ENCODE peak calls at places on chromosome 5, in eight cellular contexts. One of them, this sample, is unnamed.

GRCh38 chr5:147645172-147645571 is 135.3 kb upstream of the DPYSL3 start:
- DNase-seq in brain microvascular endothelial cell: no peak
- DNase-seq in fibroblast of the aortic adventitia: no peak
- DNase-seq in transverse colon: no peak
- DNase-seq in esophagus squamous epithelium: no peak
- DNase-seq in CD8-positive, alpha-beta T cell: no peak
- DNase-seq in IMR-90: no peak
- DNase-seq in psoas muscle: no peak
- DNase-seq in this sample: no peak

GRCh38 chr5:149857499-149857898 is 87.1 kb downstream of the PDE6A start:
- DNase-seq in brain microvascular endothelial cell: peak
- DNase-seq in fibroblast of the aortic adventitia: no peak
- DNase-seq in transverse colon: peak
- DNase-seq in esophagus squamous epithelium: no peak
- DNase-seq in CD8-positive, alpha-beta T cell: no peak
- DNase-seq in IMR-90: no peak
- DNase-seq in psoas muscle: peak
- DNase-seq in this sample: no peak

GRCh38 chr5:40906351-40906751 is 2.9 kb upstream of the C7 start:
- DNase-seq in brain microvascular endothelial cell: no peak
- DNase-seq in fibroblast of the aortic adventitia: peak
- DNase-seq in transverse colon: no peak
- DNase-seq in esophagus squamous epithelium: no peak
- DNase-seq in CD8-positive, alpha-beta T cell: no peak
- DNase-seq in IMR-90: peak
- DNase-seq in psoas muscle: no peak
- DNase-seq in this sample: no peak

GRCh38 chr5:81819556-81820314 is 68.8 kb upstream of the SSBP2 start:
- DNase-seq in brain microvascular endothelial cell: peak
- DNase-seq in fibroblast of the aortic adventitia: peak
- DNase-seq in transverse colon: no peak
- DNase-seq in esophagus squamous epithelium: no peak
- DNase-seq in CD8-positive, alpha-beta T cell: no peak
- DNase-seq in IMR-90: peak
- DNase-seq in psoas muscle: no peak
- DNase-seq in this sample: no peak

GRCh38 chr5:69007086-69007672 is 86.6 kb upstream of the SLC30A5 start:
- DNase-seq in brain microvascular endothelial cell: no peak
- DNase-seq in fibroblast of the aortic adventitia: peak
- DNase-seq in transverse colon: no peak
- DNase-seq in esophagus squamous epithelium: no peak
- DNase-seq in CD8-positive, alpha-beta T cell: no peak
- DNase-seq in IMR-90: no peak
- DNase-seq in psoas muscle: no peak
- DNase-seq in this sample: no peak

GRCh38 chr5:138369706-138370105 is 17.2 kb downstream of the KDM3B start:
- DNase-seq in brain microvascular endothelial cell: no peak
- DNase-seq in fibroblast of the aortic adventitia: no peak
- DNase-seq in transverse colon: no peak
- DNase-seq in esophagus squamous epithelium: no peak
- DNase-seq in CD8-positive, alpha-beta T cell: no peak
- DNase-seq in IMR-90: no peak
- DNase-seq in psoas muscle: no peak
- DNase-seq in this sample: no peak

GRCh38 chr5:59007460-59008063 is 424.7 kb downstream of the RAB3C start:
- DNase-seq in brain microvascular endothelial cell: no peak
- DNase-seq in fibroblast of the aortic adventitia: peak
- DNase-seq in transverse colon: no peak
- DNase-seq in esophagus squamous epithelium: no peak
- DNase-seq in CD8-positive, alpha-beta T cell: no peak
- DNase-seq in IMR-90: peak
- DNase-seq in psoas muscle: no peak
- DNase-seq in this sample: no peak

GRCh38 chr5:93756372-93756771 is 15.0 kb upstream of the POU5F2 start:
- DNase-seq in brain microvascular endothelial cell: no peak
- DNase-seq in fibroblast of the aortic adventitia: no peak
- DNase-seq in transverse colon: no peak
- DNase-seq in esophagus squamous epithelium: no peak
- DNase-seq in CD8-positive, alpha-beta T cell: no peak
- DNase-seq in IMR-90: no peak
- DNase-seq in psoas muscle: no peak
- DNase-seq in this sample: no peak

GRCh38 chr5:94705427-94705826 is 87.0 kb downstream of the SLF1 start:
- DNase-seq in brain microvascular endothelial cell: no peak
- DNase-seq in fibroblast of the aortic adventitia: no peak
- DNase-seq in transverse colon: no peak
- DNase-seq in esophagus squamous epithelium: no peak
- DNase-seq in CD8-positive, alpha-beta T cell: no peak
- DNase-seq in IMR-90: peak
- DNase-seq in psoas muscle: no peak
- DNase-seq in this sample: no peak

GRCh38 chr5:119792154-119792799 is 162.9 kb downstream of the FAM170A start:
- DNase-seq in brain microvascular endothelial cell: no peak
- DNase-seq in fibroblast of the aortic adventitia: no peak
- DNase-seq in transverse colon: peak
- DNase-seq in esophagus squamous epithelium: no peak
- DNase-seq in CD8-positive, alpha-beta T cell: no peak
- DNase-seq in IMR-90: no peak
- DNase-seq in psoas muscle: no peak
- DNase-seq in this sample: no peak

GRCh38 chr5:128749584-128749983 is 211.5 kb upstream of the FBN2 start:
- DNase-seq in brain microvascular endothelial cell: no peak
- DNase-seq in fibroblast of the aortic adventitia: no peak
- DNase-seq in transverse colon: no peak
- DNase-seq in esophagus squamous epithelium: no peak
- DNase-seq in CD8-positive, alpha-beta T cell: no peak
- DNase-seq in IMR-90: no peak
- DNase-seq in psoas muscle: no peak
- DNase-seq in this sample: no peak

GRCh38 chr5:62284946-62285891 is 20.8 kb upstream of the KIF2A start:
- DNase-seq in brain microvascular endothelial cell: no peak
- DNase-seq in fibroblast of the aortic adventitia: no peak
- DNase-seq in transverse colon: no peak
- DNase-seq in esophagus squamous epithelium: no peak
- DNase-seq in CD8-positive, alpha-beta T cell: no peak
- DNase-seq in IMR-90: no peak
- DNase-seq in psoas muscle: no peak
- DNase-seq in this sample: no peak

GRCh38 chr5:16152601-16153568 is 26.7 kb downstream of the MARCHF11 start:
- DNase-seq in brain microvascular endothelial cell: no peak
- DNase-seq in fibroblast of the aortic adventitia: no peak
- DNase-seq in transverse colon: no peak
- DNase-seq in esophagus squamous epithelium: no peak
- DNase-seq in CD8-positive, alpha-beta T cell: no peak
- DNase-seq in IMR-90: no peak
- DNase-seq in psoas muscle: no peak
- DNase-seq in this sample: no peak

GRCh38 chr5:61779743-61780142 is 447.7 kb downstream of the ZSWIM6 start:
- DNase-seq in brain microvascular endothelial cell: no peak
- DNase-seq in fibroblast of the aortic adventitia: no peak
- DNase-seq in transverse colon: no peak
- DNase-seq in esophagus squamous epithelium: no peak
- DNase-seq in CD8-positive, alpha-beta T cell: no peak
- DNase-seq in IMR-90: no peak
- DNase-seq in psoas muscle: no peak
- DNase-seq in this sample: no peak

GRCh38 chr5:35247645-35248034 is 17.4 kb upstream of the PRLR start:
- DNase-seq in brain microvascular endothelial cell: peak
- DNase-seq in fibroblast of the aortic adventitia: peak
- DNase-seq in transverse colon: no peak
- DNase-seq in esophagus squamous epithelium: no peak
- DNase-seq in CD8-positive, alpha-beta T cell: no peak
- DNase-seq in IMR-90: no peak
- DNase-seq in psoas muscle: no peak
- DNase-seq in this sample: no peak

GRCh38 chr5:164057121-164057520 is 551.7 kb downstream of the MAT2B start:
- DNase-seq in brain microvascular endothelial cell: no peak
- DNase-seq in fibroblast of the aortic adventitia: no peak
- DNase-seq in transverse colon: no peak
- DNase-seq in esophagus squamous epithelium: no peak
- DNase-seq in CD8-positive, alpha-beta T cell: no peak
- DNase-seq in IMR-90: no peak
- DNase-seq in psoas muscle: no peak
- DNase-seq in this sample: no peak

GRCh38 chr5:93503598-93504067 is 77.4 kb downstream of the NR2F1-AS1 start:
- DNase-seq in brain microvascular endothelial cell: peak
- DNase-seq in fibroblast of the aortic adventitia: peak
- DNase-seq in transverse colon: no peak
- DNase-seq in esophagus squamous epithelium: no peak
- DNase-seq in CD8-positive, alpha-beta T cell: no peak
- DNase-seq in IMR-90: peak
- DNase-seq in psoas muscle: no peak
- DNase-seq in this sample: no peak

GRCh38 chr5:59042201-59042600 is 459.3 kb downstream of the RAB3C start:
- DNase-seq in brain microvascular endothelial cell: peak
- DNase-seq in fibroblast of the aortic adventitia: peak
- DNase-seq in transverse colon: no peak
- DNase-seq in esophagus squamous epithelium: no peak
- DNase-seq in CD8-positive, alpha-beta T cell: no peak
- DNase-seq in IMR-90: peak
- DNase-seq in psoas muscle: no peak
- DNase-seq in this sample: no peak

GRCh38 chr5:90386099-90386710 is 23.4 kb downstream of the CETN3 start:
- DNase-seq in brain microvascular endothelial cell: no peak
- DNase-seq in fibroblast of the aortic adventitia: peak
- DNase-seq in transverse colon: no peak
- DNase-seq in esophagus squamous epithelium: no peak
- DNase-seq in CD8-positive, alpha-beta T cell: no peak
- DNase-seq in IMR-90: peak
- DNase-seq in psoas muscle: no peak
- DNase-seq in this sample: no peak

GRCh38 chr5:80761966-80762365 is 107.2 kb upstream of the DHFR start:
- DNase-seq in brain microvascular endothelial cell: no peak
- DNase-seq in fibroblast of the aortic adventitia: peak
- DNase-seq in transverse colon: no peak
- DNase-seq in esophagus squamous epithelium: no peak
- DNase-seq in CD8-positive, alpha-beta T cell: no peak
- DNase-seq in IMR-90: peak
- DNase-seq in psoas muscle: no peak
- DNase-seq in this sample: no peak

GRCh38 chr5:89003563-89004036 is 120.6 kb upstream of the MEF2C start:
- DNase-seq in brain microvascular endothelial cell: no peak
- DNase-seq in fibroblast of the aortic adventitia: no peak
- DNase-seq in transverse colon: no peak
- DNase-seq in esophagus squamous epithelium: no peak
- DNase-seq in CD8-positive, alpha-beta T cell: no peak
- DNase-seq in IMR-90: no peak
- DNase-seq in psoas muscle: no peak
- DNase-seq in this sample: no peak
- H3K4me3 ChIP-seq in brain microvascular endothelial cell: no peak
- H3K4me3 ChIP-seq in fibroblast of the aortic adventitia: no peak
- H3K4me3 ChIP-seq in transverse colon: no peak
- H3K4me3 ChIP-seq in esophagus squamous epithelium: no peak
- H3K4me3 ChIP-seq in CD8-positive, alpha-beta T cell: no peak
- H3K4me3 ChIP-seq in IMR-90: no peak
- H3K4me3 ChIP-seq in psoas muscle: no peak
- H3K4me3 ChIP-seq in this sample: no peak

GRCh38 chr5:54160329-54160728 is 150.0 kb downstream of the ARL15 start:
- DNase-seq in brain microvascular endothelial cell: no peak
- DNase-seq in fibroblast of the aortic adventitia: no peak
- DNase-seq in transverse colon: no peak
- DNase-seq in esophagus squamous epithelium: no peak
- DNase-seq in CD8-positive, alpha-beta T cell: no peak
- DNase-seq in IMR-90: peak
- DNase-seq in psoas muscle: no peak
- DNase-seq in this sample: no peak

GRCh38 chr5:54162184-54162583 is 148.2 kb downstream of the ARL15 start:
- DNase-seq in brain microvascular endothelial cell: no peak
- DNase-seq in fibroblast of the aortic adventitia: no peak
- DNase-seq in transverse colon: no peak
- DNase-seq in esophagus squamous epithelium: no peak
- DNase-seq in CD8-positive, alpha-beta T cell: no peak
- DNase-seq in IMR-90: no peak
- DNase-seq in psoas muscle: no peak
- DNase-seq in this sample: no peak

GRCh38 chr5:54159837-54160215 is 150.5 kb downstream of the ARL15 start:
- DNase-seq in brain microvascular endothelial cell: no peak
- DNase-seq in fibroblast of the aortic adventitia: peak
- DNase-seq in transverse colon: no peak
- DNase-seq in esophagus squamous epithelium: no peak
- DNase-seq in CD8-positive, alpha-beta T cell: no peak
- DNase-seq in IMR-90: no peak
- DNase-seq in psoas muscle: no peak
- DNase-seq in this sample: no peak

DNA sequence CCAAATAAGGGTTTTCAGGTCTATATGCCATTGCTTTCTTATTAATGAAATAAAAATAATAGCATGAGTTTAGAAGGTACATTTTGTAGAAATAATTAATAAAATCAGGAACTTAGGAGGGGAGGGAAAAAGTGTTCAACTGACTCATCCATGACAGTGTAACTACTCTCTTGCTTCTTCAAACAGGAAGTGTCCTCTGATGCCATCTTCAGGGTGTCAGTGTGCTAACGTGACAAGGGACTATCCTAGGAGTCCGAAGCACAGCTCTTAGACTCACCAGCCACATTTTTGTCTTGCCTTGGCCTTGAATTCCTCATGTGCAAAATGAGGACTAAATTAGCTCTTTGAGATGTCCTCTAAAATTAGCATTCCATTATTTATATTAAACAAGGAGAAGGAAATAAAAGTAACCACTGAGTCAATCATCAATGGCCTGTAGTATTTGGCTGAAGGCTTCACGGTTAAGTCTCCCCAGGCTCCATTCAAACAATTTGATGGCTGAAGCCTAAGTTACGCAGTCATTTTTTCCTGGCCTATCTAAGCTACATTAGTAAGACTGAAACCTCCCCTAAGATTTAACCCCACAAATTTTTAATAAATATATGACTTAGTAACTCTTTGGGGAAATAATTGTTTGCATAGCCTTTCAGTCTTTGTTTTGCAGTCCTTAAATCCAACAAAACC is 151.1 kb downstream of the ARL15 start:
- DNase-seq in brain microvascular endothelial cell: peak
- DNase-seq in fibroblast of the aortic adventitia: no peak
- DNase-seq in transverse colon: no peak
- DNase-seq in esophagus squamous epithelium: no peak
- DNase-seq in CD8-positive, alpha-beta T cell: no peak
- DNase-seq in IMR-90: peak
- DNase-seq in psoas muscle: no peak
- DNase-seq in this sample: no peak
- TF ChIP-seq CTCF in brain microvascular endothelial cell: peak
- TF ChIP-seq CTCF in fibroblast of the aortic adventitia: no peak
- TF ChIP-seq CTCF in transverse colon: no peak
- TF ChIP-seq CTCF in esophagus squamous epithelium: no peak
- TF ChIP-seq CTCF in CD8-positive, alpha-beta T cell: no peak
- TF ChIP-seq CTCF in IMR-90: no peak
- TF ChIP-seq CTCF in psoas muscle: no peak
- TF ChIP-seq CTCF in this sample: no peak

GRCh38 chr5:66312291-66312690 is 168.2 kb downstream of the SREK1 start:
- DNase-seq in brain microvascular endothelial cell: no peak
- DNase-seq in fibroblast of the aortic adventitia: no peak
- DNase-seq in transverse colon: no peak
- DNase-seq in esophagus squamous epithelium: no peak
- DNase-seq in CD8-positive, alpha-beta T cell: no peak
- DNase-seq in IMR-90: no peak
- DNase-seq in psoas muscle: no peak
- DNase-seq in this sample: no peak

GRCh38 chr5:66315784-66316183 is 171.7 kb downstream of the SREK1 start:
- DNase-seq in brain microvascular endothelial cell: no peak
- DNase-seq in fibroblast of the aortic adventitia: no peak
- DNase-seq in transverse colon: no peak
- DNase-seq in esophagus squamous epithelium: no peak
- DNase-seq in CD8-positive, alpha-beta T cell: no peak
- DNase-seq in IMR-90: no peak
- DNase-seq in psoas muscle: no peak
- DNase-seq in this sample: no peak
- H3K4me3 ChIP-seq in brain microvascular endothelial cell: no peak
- H3K4me3 ChIP-seq in fibroblast of the aortic adventitia: no peak
- H3K4me3 ChIP-seq in transverse colon: no peak
- H3K4me3 ChIP-seq in esophagus squamous epithelium: no peak
- H3K4me3 ChIP-seq in CD8-positive, alpha-beta T cell: no peak
- H3K4me3 ChIP-seq in IMR-90: no peak
- H3K4me3 ChIP-seq in psoas muscle: no peak
- H3K4me3 ChIP-seq in this sample: no peak

GRCh38 chr5:162209005-162209605 is 141.5 kb downstream of the GABRG2 start:
- DNase-seq in brain microvascular endothelial cell: peak
- DNase-seq in fibroblast of the aortic adventitia: no peak
- DNase-seq in transverse colon: peak
- DNase-seq in esophagus squamous epithelium: no peak
- DNase-seq in CD8-positive, alpha-beta T cell: no peak
- DNase-seq in IMR-90: no peak
- DNase-seq in psoas muscle: no peak
- DNase-seq in this sample: no peak
- TF ChIP-seq CTCF in brain microvascular endothelial cell: no peak
- TF ChIP-seq CTCF in fibroblast of the aortic adventitia: no peak
- TF ChIP-seq CTCF in transverse colon: peak
- TF ChIP-seq CTCF in esophagus squamous epithelium: no peak
- TF ChIP-seq CTCF in CD8-positive, alpha-beta T cell: no peak
- TF ChIP-seq CTCF in IMR-90: no peak
- TF ChIP-seq CTCF in psoas muscle: peak
- TF ChIP-seq CTCF in this sample: no peak